ENCODE peak calls at places on chromosomes 13 and 19, in ten cellular contexts. C is aorta; Q is right lobe of liver; D is SK-N-SH; E is CD4-positive, CD25-positive, alpha-beta regulatory T cell; B is heart right ventricle; S is cardiac muscle cell; A is GM23248; R is ovary; U is fibroblast of lung. V is an unnamed sample.

GRCh38 chr13:65926750-65927171 is 1303.4 kb downstream of the PCDH9 start:
- DNase-seq in C (peak; percentile 66), Q (peak; percentile 25), D (no peak), E (no peak), B (peak; percentile 11), S (peak; percentile 54), A (no peak), R (no peak), U (no peak), V (no peak)

GRCh38 chr19:39087907-39088686 is 3.9 kb downstream of the ACP7 start:
- DNase-seq in C (no peak), Q (no peak), D (no peak), E (no peak), B (no peak), S (no peak), A (no peak), R (no peak), U (no peak), V (no peak)

GRCh38 chr13:110015253-110015652 is 228.9 kb upstream of the IRS2 start:
- DNase-seq in C (no peak), Q (peak; percentile 79), D (no peak), E (no peak), B (no peak), S (no peak), A (peak; percentile 17), R (no peak), U (peak; percentile 55), V (no peak)

GRCh38 chr19:5952193-5953033 is 25.5 kb downstream of the RANBP3 start:
- DNase-seq in C (no peak), Q (no peak), D (peak; percentile 53), E (no peak), B (no peak), S (no peak), A (no peak), R (no peak), U (no peak), V (no peak)

GRCh38 chr13:51125495-51126226 is 14.6 kb upstream of the C13orf42 start:
- DNase-seq in C (no peak), Q (no peak), D (peak; percentile 73), E (peak; percentile 71), B (peak; percentile 53), S (peak; percentile 78), A (peak; percentile 84), R (peak; percentile 26), U (peak; percentile 56), V (peak; percentile 24)

GRCh38 chr13:48976677-48977625 is 1.2 kb downstream of the FNDC3A start:
- DNase-seq in C (no peak), Q (no peak), D (no peak), E (peak; percentile 32), B (no peak), S (no peak), A (peak; percentile 40), R (no peak), U (peak; percentile 44), V (no peak)

GRCh38 chr19:33601583-33601982 is 20.2 kb upstream of the CHST8 start:
- DNase-seq in C (no peak), Q (no peak), D (no peak), E (no peak), B (no peak), S (no peak), A (no peak), R (no peak), U (no peak), V (no peak)

GRCh38 chr13:48304132-48304876 is 753 bp downstream of the RB1 start:
- DNase-seq in C (no peak), Q (peak; percentile 32), D (peak; percentile 50), E (peak; percentile 64), B (peak; percentile 49), S (peak; percentile 49), A (peak; percentile 70), R (peak; percentile 46), U (peak; percentile 61), V (peak; percentile 36)

GRCh38 chr19:53824134-53824611 is at the start of gene NLRP12:
- DNase-seq in C (no peak), Q (peak; percentile 39), D (no peak), E (no peak), B (no peak), S (no peak), A (no peak), R (no peak), U (no peak), V (no peak)
- H3K4me1 ChIP-seq in C (no peaks in the 10 kb centered on the region), Q (no peaks in the 10 kb centered on the region), D (no peaks in the 10 kb centered on the region), E (no peaks in the 10 kb centered on the region), B (no peaks in the 10 kb centered on the region), S (no peaks in the 10 kb centered on the region), A (no peaks in the 10 kb centered on the region), R (no peaks in the 10 kb centered on the region), U (no peaks in the 10 kb centered on the region), V (no peaks in the 10 kb centered on the region)

DNA sequence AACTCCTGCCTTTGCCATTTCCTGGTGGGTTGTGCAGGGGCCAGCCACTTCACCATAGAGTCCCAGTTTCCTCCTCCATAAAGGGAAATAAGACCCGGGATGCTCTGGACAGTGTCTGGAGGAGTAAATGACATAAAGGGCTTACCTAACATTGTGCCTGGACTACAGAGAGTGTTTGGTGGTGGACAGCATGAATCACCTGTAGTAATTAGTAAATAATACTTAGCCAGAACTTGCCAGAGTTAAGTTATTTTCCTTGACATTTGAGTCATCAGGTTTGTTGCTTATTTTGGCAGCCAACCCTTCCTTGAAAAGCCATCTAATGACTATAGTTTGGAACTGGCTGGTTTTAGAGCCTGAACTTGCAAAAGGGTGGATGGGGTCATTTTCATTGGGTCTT is 159.2 kb downstream of the SLC7A1 start:
- DNase-seq in C (no peak), Q (no peak), D (no peak), E (no peak), B (no peak), S (no peak), A (peak; percentile 93), R (no peak), U (peak; percentile 58), V (no peak)
- H3K4me3 ChIP-seq in C (no peak overlapping the region), Q (no peak overlapping the region), D (peak overlapping the region; percentile 33), E (no peak overlapping the region), B (no peak overlapping the region), S (no peak overlapping the region), A (peak overlapping the region; percentile 36), R (no peak overlapping the region), U (no peak overlapping the region), V (no peak overlapping the region)

GRCh38 chr13:77833331-77833863 is 85.2 kb downstream of the EDNRB start:
- DNase-seq in C (no peak), Q (no peak), D (no peak), E (no peak), B (peak; percentile 24), S (no peak), A (peak; percentile 68), R (no peak), U (peak; percentile 95), V (no peak)

GRCh38 chr13:77828815-77829214 is 89.8 kb downstream of the EDNRB start:
- DNase-seq in C (no peak), Q (no peak), D (no peak), E (no peak), B (no peak), S (no peak), A (no peak), R (no peak), U (no peak), V (no peak)

GRCh38 chr13:77831870-77832269 is 86.8 kb downstream of the EDNRB start:
- DNase-seq in C (no peak), Q (no peak), D (no peak), E (no peak), B (no peak), S (no peak), A (no peak), R (no peak), U (no peak), V (no peak)

GRCh38 chr13:77829963-77830362 is 88.7 kb downstream of the EDNRB start:
- DNase-seq in C (no peak), Q (no peak), D (no peak), E (no peak), B (no peak), S (no peak), A (no peak), R (no peak), U (no peak), V (no peak)

DNA sequence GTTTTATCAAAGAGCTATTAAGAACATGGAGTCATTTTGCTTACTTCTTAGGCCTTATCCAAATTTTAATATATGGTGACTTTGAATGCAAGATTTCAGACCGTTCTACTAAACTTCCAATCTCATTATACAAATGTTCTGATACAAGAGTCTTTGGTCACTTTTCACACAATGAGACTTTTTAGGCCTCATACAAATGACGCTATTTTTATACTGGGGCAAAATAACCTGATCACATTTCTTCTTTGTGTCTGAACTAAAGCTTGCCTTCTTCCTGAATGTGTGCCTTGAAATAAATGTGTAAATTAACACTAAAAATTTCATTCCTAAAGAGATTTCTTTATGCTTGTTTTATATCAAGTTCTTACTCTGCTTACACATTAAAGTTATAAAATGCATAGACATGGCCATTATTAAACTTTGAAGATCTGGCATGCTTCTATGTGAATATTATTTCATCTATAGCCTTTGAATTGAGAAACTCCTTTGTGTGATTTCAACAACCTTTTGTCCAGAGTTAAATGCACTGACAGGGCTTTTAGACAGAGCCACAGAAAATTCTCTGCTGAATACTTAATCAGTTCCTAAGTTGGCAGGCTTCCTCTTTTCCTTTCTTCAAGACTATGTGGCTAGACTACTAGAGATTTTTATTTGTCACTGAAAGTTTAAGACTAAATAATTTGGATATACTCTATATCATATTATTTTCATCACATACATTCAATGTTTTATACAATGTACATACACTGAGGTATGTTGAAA is 86.1 kb downstream of the EDNRB start:
- DNase-seq in C (no peak), Q (no peak), D (no peak), E (no peak), B (no peak), S (no peak), A (peak; percentile 34), R (no peak), U (peak; percentile 47), V (no peak)
- H3K27ac ChIP-seq in C (no peak overlapping the region), Q (no peak overlapping the region), D (no peak overlapping the region), E (no peak overlapping the region), B (peak overlapping the region; percentile 84), S (no peak overlapping the region), A (no peak overlapping the region), R (no peak overlapping the region), U (no peak overlapping the region), V (no peak overlapping the region)

DNA sequence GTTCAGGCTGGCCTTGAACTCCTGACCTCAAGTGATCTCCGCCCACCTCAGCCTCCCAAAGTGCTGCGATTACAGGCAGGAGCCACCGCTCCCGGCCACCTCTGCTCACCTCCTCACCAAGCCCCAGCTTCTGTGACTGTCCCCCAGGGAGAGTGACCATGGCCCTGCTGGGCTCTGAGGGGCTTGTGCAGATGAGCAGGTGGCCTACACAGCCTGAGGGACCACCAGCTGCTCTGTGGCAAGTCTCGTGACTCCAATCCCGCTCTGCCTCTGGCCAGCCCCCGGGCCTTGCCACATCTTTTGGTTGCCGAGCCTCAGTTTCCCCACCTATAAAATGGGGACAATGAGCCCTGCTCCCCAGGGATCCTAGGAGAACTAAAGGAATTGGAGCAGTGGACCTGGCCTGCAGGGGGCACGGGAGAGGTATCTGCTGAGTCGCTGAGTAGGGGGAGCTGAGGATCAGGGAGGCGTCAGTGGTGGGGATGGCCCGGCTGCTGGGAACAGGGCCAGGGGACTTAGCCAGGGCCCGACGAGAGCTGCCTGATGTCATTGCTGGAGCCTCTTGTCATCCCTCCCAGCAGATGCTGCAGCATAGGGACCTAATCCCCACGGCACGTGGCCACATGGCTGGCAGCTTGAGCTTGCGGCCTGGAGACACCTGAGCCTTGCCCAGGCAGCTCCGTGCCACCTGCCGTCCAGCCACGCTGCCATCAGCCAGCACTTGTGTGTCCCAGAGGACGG is 74.7 kb downstream of the GADD45B start:
- DNase-seq in C (peak; percentile 68), Q (peak; percentile 41), D (peak; percentile 54), E (no peak), B (peak; percentile 40), S (no peak), A (peak; percentile 42), R (no peak), U (no peak), V (no peak)
- H3K4me1 ChIP-seq in C (no peaks in the 10 kb centered on the region), Q (no peaks in the 10 kb centered on the region), D (peaks cover 4% of the 10 kb centered on the region), E (peaks cover 12% of the 10 kb centered on the region), B (peaks cover 12% of the 10 kb centered on the region), S (peaks cover 18% of the 10 kb centered on the region), A (peaks cover 13% of the 10 kb centered on the region), R (no peaks in the 10 kb centered on the region), U (peaks cover 4% of the 10 kb centered on the region), V (peaks cover 24% of the 10 kb centered on the region)

V was measured in CD4-positive, alpha-beta memory T cell.